ENCODE peak calls at places on chromosomes 7 and 10, in eight cellular contexts. One of them, this sample, is unnamed.

GRCh38 chr7:142896741-142897379 is 11.3 kb upstream of the TRPV6 start:
- DNase-seq in CD4-positive, alpha-beta T cell: no peak
- DNase-seq in pancreas: no peak
- DNase-seq in amniotic stem cell: no peak
- DNase-seq in stimulated activated CD8-positive, alpha-beta memory T cell treated with anti-CD3 and anti-CD28 coated beads, Interleukin-15, amount 100 ng/mL, for 4 hours: no peak
- DNase-seq in left cardiac atrium: no peak
- DNase-seq in astrocyte: no peak
- DNase-seq in esophagus squamous epithelium: no peak
- DNase-seq in this sample: no peak

GRCh38 chr7:158263964-158264748 is 323.5 kb downstream of the PTPRN2 start:
- DNase-seq in stimulated activated CD8-positive, alpha-beta memory T cell treated with anti-CD3 and anti-CD28 coated beads, Interleukin-15, amount 100 ng/mL, for 4 hours: no peak
- DNase-seq in CD4-positive, alpha-beta T cell: no peak
- DNase-seq in pancreas: no peak
- DNase-seq in left cardiac atrium: no peak
- DNase-seq in esophagus squamous epithelium: no peak
- DNase-seq in amniotic stem cell: no peak
- DNase-seq in astrocyte: no peak
- DNase-seq in this sample: no peak

GRCh38 chr7:92671502-92672169 is 81.4 kb upstream of the FAM133B start:
- DNase-seq in amniotic stem cell: no peak
- DNase-seq in left cardiac atrium: no peak
- DNase-seq in stimulated activated CD8-positive, alpha-beta memory T cell treated with anti-CD3 and anti-CD28 coated beads, Interleukin-15, amount 100 ng/mL, for 4 hours: no peak
- DNase-seq in esophagus squamous epithelium: no peak
- DNase-seq in CD4-positive, alpha-beta T cell: no peak
- DNase-seq in astrocyte: no peak
- DNase-seq in pancreas: no peak
- DNase-seq in this sample: no peak

GRCh38 chr7:151007469-151007898 is 16.7 kb downstream of the NOS3 start:
- DNase-seq in amniotic stem cell: no peak
- DNase-seq in esophagus squamous epithelium: no peak
- DNase-seq in astrocyte: no peak
- DNase-seq in CD4-positive, alpha-beta T cell: no peak
- DNase-seq in pancreas: no peak
- DNase-seq in left cardiac atrium: peak; percentile 68
- DNase-seq in stimulated activated CD8-positive, alpha-beta memory T cell treated with anti-CD3 and anti-CD28 coated beads, Interleukin-15, amount 100 ng/mL, for 4 hours: no peak
- DNase-seq in this sample: no peak

GRCh38 chr10:45490277-45490676 is 116.3 kb downstream of the ALOX5 start:
- DNase-seq in stimulated activated CD8-positive, alpha-beta memory T cell treated with anti-CD3 and anti-CD28 coated beads, Interleukin-15, amount 100 ng/mL, for 4 hours: no peak
- DNase-seq in amniotic stem cell: no peak
- DNase-seq in CD4-positive, alpha-beta T cell: no peak
- DNase-seq in astrocyte: no peak
- DNase-seq in esophagus squamous epithelium: no peak
- DNase-seq in left cardiac atrium: no peak
- DNase-seq in pancreas: no peak
- DNase-seq in this sample: no peak

GRCh38 chr7:116315293-116315692 is 105.0 kb downstream of the TES start:
- DNase-seq in left cardiac atrium: peak; percentile 43
- DNase-seq in esophagus squamous epithelium: no peak
- DNase-seq in amniotic stem cell: no peak
- DNase-seq in CD4-positive, alpha-beta T cell: no peak
- DNase-seq in pancreas: no peak
- DNase-seq in stimulated activated CD8-positive, alpha-beta memory T cell treated with anti-CD3 and anti-CD28 coated beads, Interleukin-15, amount 100 ng/mL, for 4 hours: no peak
- DNase-seq in astrocyte: peak; percentile 83
- DNase-seq in this sample: no peak

GRCh38 chr7:158028290-158028941 is 559.2 kb downstream of the PTPRN2 start:
- DNase-seq in amniotic stem cell: no peak
- DNase-seq in esophagus squamous epithelium: no peak
- DNase-seq in stimulated activated CD8-positive, alpha-beta memory T cell treated with anti-CD3 and anti-CD28 coated beads, Interleukin-15, amount 100 ng/mL, for 4 hours: no peak
- DNase-seq in astrocyte: no peak
- DNase-seq in pancreas: peak; percentile 31
- DNase-seq in CD4-positive, alpha-beta T cell: no peak
- DNase-seq in left cardiac atrium: no peak
- DNase-seq in this sample: no peak

GRCh38 chr10:88497878-88498277 is 85.2 kb downstream of the RNLS start:
- DNase-seq in esophagus squamous epithelium: no peak
- DNase-seq in left cardiac atrium: no peak
- DNase-seq in CD4-positive, alpha-beta T cell: no peak
- DNase-seq in pancreas: no peak
- DNase-seq in stimulated activated CD8-positive, alpha-beta memory T cell treated with anti-CD3 and anti-CD28 coated beads, Interleukin-15, amount 100 ng/mL, for 4 hours: no peak
- DNase-seq in astrocyte: no peak
- DNase-seq in amniotic stem cell: no peak
- DNase-seq in this sample: no peak

GRCh38 chr10:127040756-127041155 is 135.5 kb downstream of the DOCK1 start:
- DNase-seq in esophagus squamous epithelium: no peak
- DNase-seq in pancreas: no peak
- DNase-seq in CD4-positive, alpha-beta T cell: no peak
- DNase-seq in amniotic stem cell: no peak
- DNase-seq in stimulated activated CD8-positive, alpha-beta memory T cell treated with anti-CD3 and anti-CD28 coated beads, Interleukin-15, amount 100 ng/mL, for 4 hours: no peak
- DNase-seq in left cardiac atrium: no peak
- DNase-seq in astrocyte: no peak
- DNase-seq in this sample: no peak

GRCh38 chr7:33798671-33799325 is 106.5 kb upstream of the BMPER start:
- DNase-seq in pancreas: no peak
- DNase-seq in astrocyte: no peak
- DNase-seq in CD4-positive, alpha-beta T cell: no peak
- DNase-seq in stimulated activated CD8-positive, alpha-beta memory T cell treated with anti-CD3 and anti-CD28 coated beads, Interleukin-15, amount 100 ng/mL, for 4 hours: no peak
- DNase-seq in amniotic stem cell: no peak
- DNase-seq in left cardiac atrium: no peak
- DNase-seq in esophagus squamous epithelium: no peak
- DNase-seq in this sample: no peak

GRCh38 chr10:21526952-21527633 is 1.6 kb upstream of the SKIDA1 start:
- DNase-seq in left cardiac atrium: peak; percentile 77
- DNase-seq in CD4-positive, alpha-beta T cell: peak; percentile 33
- DNase-seq in amniotic stem cell: no peak
- DNase-seq in esophagus squamous epithelium: no peak
- DNase-seq in stimulated activated CD8-positive, alpha-beta memory T cell treated with anti-CD3 and anti-CD28 coated beads, Interleukin-15, amount 100 ng/mL, for 4 hours: no peak
- DNase-seq in pancreas: peak; percentile 66
- DNase-seq in astrocyte: no peak
- DNase-seq in this sample: no peak

GRCh38 chr7:112398534-112398933 is 51.7 kb upstream of the IFRD1 start:
- DNase-seq in left cardiac atrium: no peak
- DNase-seq in esophagus squamous epithelium: no peak
- DNase-seq in astrocyte: no peak
- DNase-seq in CD4-positive, alpha-beta T cell: no peak
- DNase-seq in pancreas: no peak
- DNase-seq in amniotic stem cell: no peak
- DNase-seq in stimulated activated CD8-positive, alpha-beta memory T cell treated with anti-CD3 and anti-CD28 coated beads, Interleukin-15, amount 100 ng/mL, for 4 hours: no peak
- DNase-seq in this sample: no peak

GRCh38 chr10:82164333-82164732 is 289.3 kb downstream of the NRG3 start:
- DNase-seq in astrocyte: no peak
- DNase-seq in pancreas: no peak
- DNase-seq in CD4-positive, alpha-beta T cell: no peak
- DNase-seq in amniotic stem cell: no peak
- DNase-seq in stimulated activated CD8-positive, alpha-beta memory T cell treated with anti-CD3 and anti-CD28 coated beads, Interleukin-15, amount 100 ng/mL, for 4 hours: no peak
- DNase-seq in esophagus squamous epithelium: no peak
- DNase-seq in left cardiac atrium: no peak
- DNase-seq in this sample: no peak

GRCh38 chr7:84364708-84365107 is 170.1 kb upstream of the SEMA3A start:
- DNase-seq in pancreas: no peak
- DNase-seq in left cardiac atrium: no peak
- DNase-seq in CD4-positive, alpha-beta T cell: no peak
- DNase-seq in esophagus squamous epithelium: no peak
- DNase-seq in astrocyte: peak; percentile 77
- DNase-seq in stimulated activated CD8-positive, alpha-beta memory T cell treated with anti-CD3 and anti-CD28 coated beads, Interleukin-15, amount 100 ng/mL, for 4 hours: no peak
- DNase-seq in amniotic stem cell: peak; percentile 1
- DNase-seq in this sample: no peak

GRCh38 chr7:114084381-114085312 is 165.8 kb upstream of the PPP1R3A start:
- DNase-seq in astrocyte: peak; percentile 21
- DNase-seq in amniotic stem cell: no peak
- DNase-seq in stimulated activated CD8-positive, alpha-beta memory T cell treated with anti-CD3 and anti-CD28 coated beads, Interleukin-15, amount 100 ng/mL, for 4 hours: no peak
- DNase-seq in esophagus squamous epithelium: no peak
- DNase-seq in left cardiac atrium: peak; percentile 46
- DNase-seq in pancreas: peak; percentile 64
- DNase-seq in CD4-positive, alpha-beta T cell: no peak
- DNase-seq in this sample: no peak

GRCh38 chr7:11716185-11716584 is 115.8 kb downstream of the THSD7A start:
- DNase-seq in astrocyte: peak; percentile 81
- DNase-seq in pancreas: peak; percentile 21
- DNase-seq in stimulated activated CD8-positive, alpha-beta memory T cell treated with anti-CD3 and anti-CD28 coated beads, Interleukin-15, amount 100 ng/mL, for 4 hours: no peak
- DNase-seq in amniotic stem cell: no peak
- DNase-seq in esophagus squamous epithelium: no peak
- DNase-seq in CD4-positive, alpha-beta T cell: no peak
- DNase-seq in left cardiac atrium: peak; percentile 24
- DNase-seq in this sample: no peak

GRCh38 chr10:8665322-8665721 is 610.8 kb downstream of the GATA3 start:
- DNase-seq in CD4-positive, alpha-beta T cell: no peak
- DNase-seq in left cardiac atrium: no peak
- DNase-seq in stimulated activated CD8-positive, alpha-beta memory T cell treated with anti-CD3 and anti-CD28 coated beads, Interleukin-15, amount 100 ng/mL, for 4 hours: no peak
- DNase-seq in amniotic stem cell: no peak
- DNase-seq in astrocyte: no peak
- DNase-seq in esophagus squamous epithelium: no peak
- DNase-seq in pancreas: no peak
- DNase-seq in this sample: no peak

GRCh38 chr10:11018426-11018818 is 750 bp downstream of the CELF2 start:
- DNase-seq in left cardiac atrium: peak; percentile 58
- DNase-seq in esophagus squamous epithelium: no peak
- DNase-seq in amniotic stem cell: no peak
- DNase-seq in stimulated activated CD8-positive, alpha-beta memory T cell treated with anti-CD3 and anti-CD28 coated beads, Interleukin-15, amount 100 ng/mL, for 4 hours: no peak
- DNase-seq in CD4-positive, alpha-beta T cell: no peak
- DNase-seq in astrocyte: no peak
- DNase-seq in pancreas: no peak
- DNase-seq in this sample: no peak

GRCh38 chr7:116425647-116426209 is 73.8 kb upstream of the CAV2 start:
- DNase-seq in left cardiac atrium: no peak
- DNase-seq in astrocyte: no peak
- DNase-seq in pancreas: no peak
- DNase-seq in stimulated activated CD8-positive, alpha-beta memory T cell treated with anti-CD3 and anti-CD28 coated beads, Interleukin-15, amount 100 ng/mL, for 4 hours: no peak
- DNase-seq in CD4-positive, alpha-beta T cell: no peak
- DNase-seq in amniotic stem cell: no peak
- DNase-seq in esophagus squamous epithelium: no peak
- DNase-seq in this sample: no peak

GRCh38 chr10:48788551-48788950 is 103.9 kb downstream of the WDFY4 start:
- DNase-seq in esophagus squamous epithelium: no peak
- DNase-seq in pancreas: no peak
- DNase-seq in stimulated activated CD8-positive, alpha-beta memory T cell treated with anti-CD3 and anti-CD28 coated beads, Interleukin-15, amount 100 ng/mL, for 4 hours: no peak
- DNase-seq in astrocyte: no peak
- DNase-seq in amniotic stem cell: no peak
- DNase-seq in left cardiac atrium: no peak
- DNase-seq in CD4-positive, alpha-beta T cell: no peak
- DNase-seq in this sample: no peak

GRCh38 chr10:76336213-76336963 is 905.0 kb downstream of the LRMDA start:
- DNase-seq in left cardiac atrium: no peak
- DNase-seq in stimulated activated CD8-positive, alpha-beta memory T cell treated with anti-CD3 and anti-CD28 coated beads, Interleukin-15, amount 100 ng/mL, for 4 hours: no peak
- DNase-seq in CD4-positive, alpha-beta T cell: no peak
- DNase-seq in pancreas: no peak
- DNase-seq in amniotic stem cell: no peak
- DNase-seq in esophagus squamous epithelium: no peak
- DNase-seq in astrocyte: no peak
- DNase-seq in this sample: no peak

GRCh38 chr10:119602241-119603095 is 5.7 kb upstream of the TIAL1 start:
- DNase-seq in amniotic stem cell: no peak
- DNase-seq in pancreas: no peak
- DNase-seq in left cardiac atrium: no peak
- DNase-seq in esophagus squamous epithelium: no peak
- DNase-seq in CD4-positive, alpha-beta T cell: peak; percentile 11
- DNase-seq in stimulated activated CD8-positive, alpha-beta memory T cell treated with anti-CD3 and anti-CD28 coated beads, Interleukin-15, amount 100 ng/mL, for 4 hours: no peak
- DNase-seq in astrocyte: no peak
- DNase-seq in this sample: no peak

GRCh38 chr10:84201682-84202081 is 7.3 kb downstream of the CDHR1 start:
- DNase-seq in astrocyte: no peak
- DNase-seq in CD4-positive, alpha-beta T cell: no peak
- DNase-seq in esophagus squamous epithelium: no peak
- DNase-seq in amniotic stem cell: no peak
- DNase-seq in stimulated activated CD8-positive, alpha-beta memory T cell treated with anti-CD3 and anti-CD28 coated beads, Interleukin-15, amount 100 ng/mL, for 4 hours: no peak
- DNase-seq in pancreas: no peak
- DNase-seq in left cardiac atrium: no peak
- DNase-seq in this sample: no peak